ENCODE peak calls at places on chromosomes 13 and 19, in nine cellular contexts. G is stimulated activated CD8-positive, alpha-beta memory T cell treated with anti-CD3 and anti-CD28 coated beads, Interleukin-4, amount 100 ng/mL, for 1 hour; R is stimulated activated CD4-positive, alpha-beta T cell treated with anti-CD3 and anti-CD28 coated beads, Interleukin-1b, Interleukin-23, amount 100 ng/mL, for 24 hours; Z is PC-9; U is thoracic aorta; Y is transverse colon; Q is T1000; X is M059J; D is tibial artery. M is an unnamed sample.
A peak's percentile ranks its signal among the peaks of the same experiment; 100 is the strongest.

GRCh38 chr13:110546933-110547332 is 14.6 kb downstream of the RAB20 start:
- DNase-seq in G (no peak), R (no peak), Z (peak; percentile 90), U (no peak), Y (peak; percentile 93), Q (peak; percentile 80), X (peak; percentile 95), D (peak; percentile 86), M (no peak)

GRCh38 chr19:12664406-12665280 is 1.9 kb downstream of the MAN2B1 start:
- DNase-seq in G (no peak), R (no peak), Z (no peak), U (no peak), Y (no peak), Q (no peak), X (no peak), D (no peak), M (no peak)

GRCh38 chr13:96982672-96983071 is 11.6 kb downstream of the OXGR1 start:
- DNase-seq in G (no peak), R (no peak), Z (no peak), U (no peak), Y (no peak), Q (no peak), X (peak; percentile 28), D (no peak), M (no peak)

GRCh38 chr19:54523403-54523802 is 20.8 kb downstream of the LAIR2 start:
- DNase-seq in G (no peak), R (no peak), Z (no peak), U (no peak), Y (no peak), Q (no peak), X (peak; percentile 86), D (no peak), M (no peak)

GRCh38 chr19:11338569-11339253 is 746 bp downstream of the RAB3D start:
- DNase-seq in G (no peak), R (no peak), Z (no peak), U (no peak), Y (no peak), Q (no peak), X (no peak), D (no peak), M (no peak)

GRCh38 chr13:60970736-60971135 is 444.9 kb downstream of the PCDH20 start:
- DNase-seq in G (no peak), R (no peak), Z (no peak), U (no peak), Y (no peak), Q (no peak), X (no peak), D (no peak), M (no peak)

GRCh38 chr13:101434486-101434885 is 18.0 kb upstream of the ITGBL1 start:
- DNase-seq in G (no peak), R (no peak), Z (no peak), U (no peak), Y (no peak), Q (no peak), X (no peak), D (no peak), M (no peak)

GRCh38 chr13:98509271-98510155 is 67.4 kb downstream of the STK24 start:
- DNase-seq in G (no peak), R (no peak), Z (peak; percentile 71), U (peak; percentile 31), Y (peak; percentile 76), Q (peak; percentile 11), X (peak; percentile 88), D (peak; percentile 86), M (no peak)

GRCh38 chr13:57631607-57632275 is at the start of gene PCDH17:
- DNase-seq in G (no peak), R (no peak), Z (no peak), U (no peak), Y (peak; percentile 7), Q (no peak), X (peak; percentile 61), D (peak; percentile 65), M (peak; percentile 15)

GRCh38 chr13:73228546-73228945 is 169.7 kb downstream of the KLF5 start:
- DNase-seq in G (no peak), R (no peak), Z (no peak), U (no peak), Y (no peak), Q (no peak), X (no peak), D (no peak), M (no peak)

GRCh38 chr19:58562126-58563033 is 4.0 kb upstream of the UBE2M start:
- DNase-seq in G (no peak), R (no peak), Z (no peak), U (no peak), Y (no peak), Q (no peak), X (no peak), D (no peak), M (no peak)

GRCh38 chr13:19672990-19673389 is 39.5 kb downstream of the MPHOSPH8 start:
- DNase-seq in G (no peak), R (no peak), Z (no peak), U (no peak), Y (no peak), Q (no peak), X (no peak), D (no peak), M (no peak)

GRCh38 chr19:16383584-16384161 is 59.0 kb downstream of the KLF2 start:
- DNase-seq in G (no peak), R (no peak), Z (no peak), U (no peak), Y (no peak), Q (no peak), X (no peak), D (no peak), M (no peak)

GRCh38 chr19:17751103-17751911 is at the start of gene FCHO1:
- DNase-seq in G (peak; percentile 69), R (peak; percentile 74), Z (no peak), U (no peak), Y (peak; percentile 80), Q (no peak), X (no peak), D (peak; percentile 35), M (no peak)

GRCh38 chr13:111131610-111132009 is 16.5 kb downstream of the ARHGEF7 start:
- DNase-seq in G (no peak), R (no peak), Z (no peak), U (no peak), Y (no peak), Q (no peak), X (no peak), D (no peak), M (no peak)

GRCh38 chr19:8257052-8257443 is 47.9 kb downstream of the CERS4 start:
- DNase-seq in G (no peak), R (no peak), Z (no peak), U (no peak), Y (no peak), Q (no peak), X (no peak), D (no peak), M (no peak)

GRCh38 chr13:113923376-113924063 is 50.4 kb downstream of the C13orf46 start:
- DNase-seq in G (no peak), R (no peak), Z (no peak), U (no peak), Y (no peak), Q (no peak), X (no peak), D (peak; percentile 10), M (no peak)

GRCh38 chr19:17075860-17076538 is 422 bp downstream of the MYO9B start:
- DNase-seq in G (peak; percentile 27), R (no peak), Z (no peak), U (no peak), Y (peak; percentile 51), Q (no peak), X (peak; percentile 50), D (peak; percentile 49), M (no peak)

GRCh38 chr13:28493740-28494536 is 990 bp downstream of the FLT1 start:
- DNase-seq in G (no peak), R (no peak), Z (no peak), U (no peak), Y (no peak), Q (no peak), X (no peak), D (no peak), M (no peak)

GRCh38 chr19:19260842-19261241 is 12.3 kb downstream of the TM6SF2 start:
- DNase-seq in G (no peak), R (no peak), Z (no peak), U (no peak), Y (no peak), Q (no peak), X (no peak), D (no peak), M (no peak)

GRCh38 chr19:4816388-4817165 is 14.9 kb downstream of the TICAM1 start:
- DNase-seq in G (no peak), R (no peak), Z (no peak), U (no peak), Y (no peak), Q (no peak), X (no peak), D (no peak), M (no peak)

GRCh38 chr13:35470671-35471465 is 5.6 kb downstream of the MAB21L1 start:
- DNase-seq in G (no peak), R (no peak), Z (peak; percentile 17), U (no peak), Y (peak; percentile 9), Q (no peak), X (peak; percentile 13), D (no peak), M (no peak)

M was measured in DMS 273 treated with DMSO at 0.1 percent for 48 hours.